ENCODE peak calls at places on chromosomes 12 and 14, in eight cellular contexts. E is brain microvascular endothelial cell; J is CD4-positive, alpha-beta T cell; L is HL-60; C is psoas muscle; Z is adrenal gland; B is RWPE1; A is RWPE2. P is an unnamed sample.

GRCh38 chr14:78325911-78326310 is 155.7 kb downstream of the NRXN3 start:
- DNase-seq in E (no peak), J (no peak), L (no peak), C (no peak), Z (no peak), B (no peak), A (no peak), P (no peak)

GRCh38 chr12:52915637-52916036 is 10.8 kb upstream of the KRT8 start:
- DNase-seq in E (no peak), J (no peak), L (no peak), C (no peak), Z (no peak), B (no peak), A (no peak), P (no peak)

GRCh38 chr12:77104281-77104680 is 38.9 kb upstream of the E2F7 start:
- DNase-seq in E (no peak), J (no peak), L (no peak), C (no peak), Z (no peak), B (no peak), A (no peak), P (no peak)

GRCh38 chr12:52346596-52346995 is 20.7 kb downstream of the KRT85 start:
- DNase-seq in E (no peak), J (no peak), L (no peak), C (no peak), Z (no peak), B (no peak), A (peak), P (no peak)

GRCh38 chr14:34714320-34715107 is at the start of gene CFL2:
- DNase-seq in E (peak), J (peak), L (peak), C (peak), Z (peak), B (peak), A (peak), P (peak)

GRCh38 chr12:88247241-88247643 is 105.1 kb downstream of the TMTC3 start:
- DNase-seq in E (peak), J (no peak), L (no peak), C (no peak), Z (peak), B (peak), A (no peak), P (no peak)

GRCh38 chr12:112848338-112848715 is 56.8 kb downstream of the RPH3A start:
- DNase-seq in E (no peak), J (no peak), L (no peak), C (no peak), Z (no peak), B (no peak), A (no peak), P (no peak)

GRCh38 chr12:120388711-120389431 is 19.9 kb upstream of the MSI1 start:
- DNase-seq in E (no peak), J (no peak), L (no peak), C (no peak), Z (no peak), B (no peak), A (no peak), P (no peak)

GRCh38 chr12:57632898-57633825 is at the start of gene B4GALNT1:
- DNase-seq in E (no peak), J (peak), L (no peak), C (peak), Z (peak), B (peak), A (peak), P (no peak)

GRCh38 chr14:35046751-35047536 is 872 bp downstream of the FAM177A1 start:
- DNase-seq in E (no peak), J (peak), L (no peak), C (peak), Z (peak), B (peak), A (peak), P (peak)

GRCh38 chr12:53805067-53805466 is 53.3 kb upstream of the CISTR start:
- DNase-seq in E (no peak), J (no peak), L (no peak), C (no peak), Z (no peak), B (no peak), A (no peak), P (no peak)

GRCh38 chr12:117180790-117181467 is 9.3 kb downstream of the FBXO21 start:
- DNase-seq in E (no peak), J (no peak), L (no peak), C (no peak), Z (no peak), B (no peak), A (no peak), P (no peak)

GRCh38 chr12:108884116-108885012 is 4.5 kb downstream of the DAO start:
- DNase-seq in E (peak), J (peak), L (peak), C (peak), Z (peak), B (peak), A (no peak), P (no peak)

GRCh38 chr12:48814313-48815280 is 3.7 kb upstream of the CACNB3 start:
- DNase-seq in E (peak), J (peak), L (peak), C (peak), Z (peak), B (peak), A (no peak), P (peak)

GRCh38 chr12:76641961-76642360 is 82.4 kb upstream of the OSBPL8 start:
- DNase-seq in E (no peak), J (no peak), L (no peak), C (no peak), Z (no peak), B (no peak), A (no peak), P (no peak)

GRCh38 chr12:130619378-130619970 is 96.6 kb downstream of the RIMBP2 start:
- DNase-seq in E (no peak), J (no peak), L (no peak), C (no peak), Z (no peak), B (no peak), A (no peak), P (no peak)

GRCh38 chr14:61503167-61503801 is 181.9 kb downstream of the PRKCH start:
- DNase-seq in E (no peak), J (peak), L (no peak), C (no peak), Z (no peak), B (no peak), A (no peak), P (no peak)

GRCh38 chr12:16020034-16020433 is 108.9 kb downstream of the DERA start:
- DNase-seq in E (no peak), J (no peak), L (peak), C (no peak), Z (no peak), B (no peak), A (no peak), P (no peak)

GRCh38 chr12:92021665-92022033 is 124.0 kb downstream of the BTG1 start:
- DNase-seq in E (no peak), J (no peak), L (no peak), C (no peak), Z (no peak), B (no peak), A (no peak), P (no peak)

GRCh38 chr14:72751276-72752033 is 142.4 kb downstream of the DPF3 start:
- DNase-seq in E (no peak), J (no peak), L (no peak), C (no peak), Z (no peak), B (no peak), A (no peak), P (no peak)

GRCh38 chr14:67650694-67651093 is 23.7 kb downstream of the VTI1B start:
- DNase-seq in E (peak), J (no peak), L (no peak), C (no peak), Z (no peak), B (peak), A (no peak), P (no peak)

GRCh38 chr14:67646136-67646535 is 26.4 kb downstream of the ARG2 start:
- DNase-seq in E (no peak), J (no peak), L (no peak), C (no peak), Z (no peak), B (no peak), A (no peak), P (no peak)

GRCh38 chr14:67653651-67654280 is 20.7 kb downstream of the VTI1B start:
- DNase-seq in E (no peak), J (no peak), L (no peak), C (no peak), Z (no peak), B (no peak), A (no peak), P (no peak)

GRCh38 chr14:67652189-67652588 is 22.2 kb downstream of the VTI1B start:
- DNase-seq in E (no peak), J (no peak), L (no peak), C (no peak), Z (no peak), B (no peak), A (no peak), P (no peak)

GRCh38 chr14:67650161-67650560 is 24.3 kb downstream of the VTI1B start:
- DNase-seq in E (no peak), J (no peak), L (no peak), C (no peak), Z (no peak), B (no peak), A (no peak), P (no peak)
- TF ChIP-seq CTCF in E (no peak), J (no peak), L (no peak), C (no peak), Z (no peak), B (no peak), A (no peak), P (no peak)

GRCh38 chr12:101924647-101925046 is 47.3 kb downstream of the DRAM1 start:
- DNase-seq in E (peak), J (no peak), L (no peak), C (no peak), Z (no peak), B (peak), A (no peak), P (no peak)
- H3K27ac ChIP-seq in E (peak), J (no peak), L (peak), C (peak), Z (no peak), B (no peak), A (no peak), P (no peak)

GRCh38 chr12:99824900-99825562 is 159.7 kb downstream of the ANKS1B start:
- DNase-seq in E (no peak), J (no peak), L (no peak), C (peak), Z (no peak), B (no peak), A (no peak), P (no peak)

GRCh38 chr12:99822273-99822672 is 162.5 kb downstream of the ANKS1B start:
- DNase-seq in E (no peak), J (no peak), L (no peak), C (no peak), Z (no peak), B (no peak), A (no peak), P (no peak)
- TF ChIP-seq CTCF in E (no peak), J (no peak), L (no peak), C (no peak), Z (no peak), B (no peak), A (no peak), P (no peak)

GRCh38 chr12:67751376-67751928 is 102.9 kb downstream of the DYRK2 start:
- DNase-seq in E (no peak), J (no peak), L (no peak), C (no peak), Z (no peak), B (no peak), A (no peak), P (no peak)
- H3K27ac ChIP-seq in E (no peak), J (no peak), L (no peak), C (peak), Z (no peak), B (no peak), A (no peak), P (no peak)